ENCODE peak calls at places on chromosomes 4 and X, in seven cellular contexts. F is CD8-positive, alpha-beta memory T cell; R is left lung; P is fibroblast of lung; D is SJSA1; T is IMR-90; W is cardiac muscle cell. C is an unnamed sample.

GRCh38 chr4:124631760-124632159 is 80.8 kb downstream of the ANKRD50 start:
- DNase-seq in D (peak; percentile 69), P (peak; percentile 91), R (peak; percentile 43), F (no peak), T (peak; percentile 98), W (no peak), C (peak; percentile 90)

GRCh38 chrX:149830192-149830873 is 48.6 kb downstream of the MAGEA9 start:
- DNase-seq in R (no peak), F (peak; percentile 23), P (peak; percentile 29), W (peak; percentile 34), T (peak; percentile 17), D (peak; percentile 46), C (peak; percentile 3)

GRCh38 chr4:23374280-23374679 is 515.6 kb downstream of the PPARGC1A start:
- DNase-seq in F (no peak), D (no peak), T (no peak), W (no peak), P (no peak), R (no peak), C (no peak)

GRCh38 chr4:156941940-156942548 is 29.6 kb downstream of the PDGFC start:
- DNase-seq in D (peak; percentile 80), F (no peak), R (peak; percentile 69), W (peak; percentile 89), P (peak; percentile 97), T (peak; percentile 97), C (peak; percentile 84)

GRCh38 chr4:173572493-173573129 is 42.6 kb upstream of the HAND2 start:
- DNase-seq in F (no peak), T (no peak), R (no peak), W (no peak), P (no peak), D (no peak), C (no peak)

GRCh38 chr4:109432676-109433075 is 939 bp upstream of the SEC24B start:
- DNase-seq in T (peak; percentile 77), P (peak; percentile 65), W (no peak), R (no peak), D (no peak), F (peak; percentile 14), C (no peak)

GRCh38 chr4:149048451-149049143 is 606.4 kb upstream of the NR3C2 start:
- DNase-seq in T (no peak), W (no peak), R (no peak), D (no peak), P (no peak), F (no peak), C (no peak)

GRCh38 chrX:50973199-50973598 is 62.7 kb downstream of the BMP15 start:
- DNase-seq in F (no peak), T (no peak), P (no peak), D (no peak), W (no peak), R (no peak), C (no peak)

GRCh38 chr4:185774815-185775684 is 36.9 kb downstream of the SORBS2 start:
- DNase-seq in D (peak; percentile 89), W (peak; percentile 72), T (peak; percentile 74), P (peak; percentile 82), R (peak; percentile 64), F (no peak), C (peak; percentile 91)

GRCh38 chrX:13685126-13685763 is 3.7 kb upstream of the RAB9A start:
- DNase-seq in P (no peak), R (no peak), F (no peak), T (peak; percentile 35), W (no peak), D (no peak), C (no peak)

GRCh38 chr4:83548151-83548905 is 12.4 kb downstream of the GPAT3 start:
- DNase-seq in R (peak; percentile 81), D (peak; percentile 81), W (no peak), T (peak; percentile 97), P (peak; percentile 95), F (no peak), C (peak; percentile 81)

GRCh38 chr4:101345596-101346311 is 1.6 kb downstream of the PPP3CA start:
- DNase-seq in T (peak; percentile 39), W (peak; percentile 46), D (peak; percentile 57), R (peak; percentile 54), F (peak; percentile 63), P (peak; percentile 63), C (peak; percentile 61)

GRCh38 chr4:116870667-116871066 is 214.7 kb downstream of the TRAM1L1 start:
- DNase-seq in W (no peak), D (no peak), T (no peak), F (no peak), P (no peak), R (no peak), C (no peak)

GRCh38 chr4:84792366-84793301 is 173.9 kb downstream of the WDFY3 start:
- DNase-seq in R (no peak), W (no peak), F (no peak), D (no peak), P (peak; percentile 46), T (peak; percentile 45), C (no peak)

GRCh38 chr4:61375316-61375715 is 175.2 kb downstream of the ADGRL3 start:
- DNase-seq in D (no peak), W (no peak), R (no peak), T (no peak), P (no peak), F (no peak), C (no peak)

GRCh38 chr4:152451496-152451895 is 84.4 kb downstream of the FBXW7 start:
- DNase-seq in P (no peak), F (no peak), W (no peak), D (no peak), R (no peak), T (no peak), C (no peak)

GRCh38 chr4:177573487-177573886 is 131.2 kb upstream of the AGA start:
- DNase-seq in P (peak; percentile 96), D (no peak), T (peak; percentile 96), W (no peak), F (no peak), R (no peak), C (peak; percentile 2)

GRCh38 chr4:8319731-8320385 is 50.3 kb downstream of the HTRA3 start:
- DNase-seq in F (no peak), D (no peak), P (peak; percentile 56), T (no peak), R (peak; percentile 20), W (peak; percentile 35), C (peak; percentile 80)

GRCh38 chr4:123478859-123479345 is 82.3 kb downstream of the SPRY1 start:
- DNase-seq in T (peak; percentile 49), P (peak; percentile 56), R (peak; percentile 74), D (peak; percentile 48), F (no peak), W (peak; percentile 15), C (no peak)

GRCh38 chr4:152478456-152479237 is 57.2 kb downstream of the FBXW7 start:
- DNase-seq in P (peak; percentile 42), R (no peak), F (no peak), D (no peak), W (no peak), T (peak; percentile 54), C (no peak)

GRCh38 chr4:72378901-72379300 is 190.1 kb downstream of the ADAMTS3 start:
- DNase-seq in T (no peak), W (no peak), D (no peak), F (no peak), R (no peak), P (no peak), C (no peak)

GRCh38 chr4:40811886-40812857 is 62.4 kb downstream of the NSUN7 start:
- DNase-seq in P (peak; percentile 32), W (no peak), D (no peak), F (no peak), R (no peak), T (peak; percentile 32), C (no peak)

GRCh38 chr4:8727131-8727530 is 134.6 kb downstream of the CPZ start:
- DNase-seq in D (no peak), T (no peak), W (no peak), R (peak; percentile 21), F (no peak), P (no peak), C (no peak)

GRCh38 chr4:24770111-24770584 is 25.2 kb upstream of the SOD3 start:
- DNase-seq in F (no peak), P (peak; percentile 92), W (peak; percentile 4), D (peak; percentile 31), R (no peak), T (peak; percentile 97), C (peak; percentile 88)

GRCh38 chrX:57821703-57822375 is 88.4 kb downstream of the ZXDA start:
- DNase-seq in F (peak; percentile 24), R (no peak), P (peak; percentile 61), T (peak; percentile 55), D (peak; percentile 30), W (peak; percentile 59), C (peak; percentile 1)

GRCh38 chr4:131063878-131064277 is 1967.9 kb downstream of the C4orf33 start:
- DNase-seq in P (no peak), R (no peak), D (no peak), F (no peak), T (no peak), W (no peak), C (peak; percentile 39)

GRCh38 chrX:101276238-101276637 is 14.9 kb downstream of the TAF7L start:
- DNase-seq in R (no peak), D (no peak), W (no peak), P (no peak), T (no peak), F (no peak), C (no peak)

GRCh38 chr4:177119693-177120092 is 190.0 kb upstream of the NEIL3 start:
- DNase-seq in P (no peak), W (no peak), T (no peak), D (no peak), R (no peak), F (no peak), C (no peak)

GRCh38 chrX:26070882-26071281 is 67.3 kb upstream of the MAGEB18 start:
- DNase-seq in P (no peak), T (no peak), F (no peak), W (no peak), R (no peak), D (no peak), C (no peak)

GRCh38 chr4:89287945-89288344 is 19.7 kb downstream of the GPRIN3 start:
- DNase-seq in R (no peak), W (no peak), T (no peak), F (no peak), P (no peak), D (no peak), C (no peak)

GRCh38 chr4:1984406-1985191 is 24.2 kb downstream of the NELFA start:
- DNase-seq in T (no peak), W (no peak), R (peak; percentile 26), F (no peak), D (no peak), P (no peak), C (no peak)
- H3K36me3 ChIP-seq in T (peaks cover 80% of the 10 kb centered on the region), W (peaks cover 39% of the 10 kb centered on the region), R (peaks cover 100% of the 10 kb centered on the region), F (peaks cover 15% of the 10 kb centered on the region), D (peaks cover 28% of the 10 kb centered on the region), P (peaks cover 43% of the 10 kb centered on the region), C (peaks cover 13% of the 10 kb centered on the region)

GRCh38 chrX:47976254-47977151 is 27.3 kb downstream of the ZNF182 start:
- DNase-seq in D (no peak), P (no peak), F (no peak), W (no peak), T (no peak), R (no peak), C (no peak)
- H3K4me3 ChIP-seq in D (no peak overlapping the region), P (no peak overlapping the region), F (no peak overlapping the region), W (no peak overlapping the region), T (no peak overlapping the region), R (no peak overlapping the region), C (no peak overlapping the region)

GRCh38 chr4:55445921-55446577 is 50.3 kb downstream of the TMEM165 start:
- DNase-seq in P (peak; percentile 65), F (no peak), T (peak; percentile 89), R (no peak), W (no peak), D (peak; percentile 49), C (peak; percentile 7)
- H3K36me3 ChIP-seq in P (peaks cover 2% of the 10 kb centered on the region), F (peaks cover 11% of the 10 kb centered on the region), T (peaks cover 14% of the 10 kb centered on the region), R (peaks cover 51% of the 10 kb centered on the region), W (peaks cover 73% of the 10 kb centered on the region), D (peaks cover 71% of the 10 kb centered on the region), C (peaks cover 14% of the 10 kb centered on the region)

GRCh38 chrX:65667157-65667502 is 324 bp upstream of the MSN start:
- DNase-seq in D (no peak), P (no peak), F (no peak), R (no peak), T (no peak), W (no peak), C (no peak)
- H3K4me3 ChIP-seq in D (peak overlapping the region; percentile 87), P (peak overlapping the region; percentile 17), F (no peak overlapping the region), R (no peak overlapping the region), T (no peak overlapping the region), W (peak overlapping the region; percentile 50), C (no peak overlapping the region)